ENCODE peak calls at places on chromosomes 4 and X, in eight cellular contexts. P, Q, U, N, V, R, H and Y are unnamed samples.

GRCh38 chrX:16386126-16386525 is 218.8 kb downstream of the MAGEB17 start:
- DNase-seq in V (no peak), H (no peak), U (peak), N (no peak), Q (no peak), R (no peak), P (no peak), Y (no peak)

GRCh38 chrX:6299724-6300123 is 71.1 kb upstream of the NLGN4X start:
- DNase-seq in H (no peak), P (no peak), R (no peak), U (no peak), N (no peak), V (no peak), Q (no peak), Y (no peak)

GRCh38 chr4:76116821-76117220 is 31.4 kb downstream of the NUP54 start:
- DNase-seq in Q (no peak), U (no peak), P (no peak), R (no peak), H (no peak), N (no peak), V (no peak), Y (no peak)

GRCh38 chr4:17967078-17967477 is 54.5 kb downstream of the LCORL start:
- DNase-seq in V (no peak), R (no peak), H (no peak), P (no peak), U (no peak), Q (no peak), N (no peak), Y (no peak)

GRCh38 chr4:137393043-137393442 is 139.3 kb downstream of the PCDH18 start:
- DNase-seq in H (no peak), R (no peak), P (no peak), N (no peak), U (peak), Q (peak), V (no peak), Y (no peak)

GRCh38 chrX:149043401-149043800 is 461.7 kb downstream of the IDS start:
- DNase-seq in Q (no peak), N (no peak), V (no peak), H (no peak), R (no peak), U (no peak), P (no peak), Y (no peak)

GRCh38 chrX:153886915-153887314 is 942 bp upstream of the L1CAM start:
- DNase-seq in H (no peak), P (no peak), V (no peak), Q (no peak), R (no peak), U (no peak), N (no peak), Y (peak)

GRCh38 chr4:6781113-6781512 is 1.4 kb upstream of the KIAA0232 start:
- DNase-seq in U (no peak), R (no peak), V (no peak), Q (no peak), H (no peak), N (no peak), P (no peak), Y (no peak)

GRCh38 chr4:34921391-34921790 is 1322.9 kb downstream of the ARAP2 start:
- DNase-seq in Q (no peak), V (no peak), P (no peak), U (no peak), H (no peak), N (no peak), R (no peak), Y (no peak)

GRCh38 chr4:88333741-88334405 is 44.8 kb upstream of the HERC6 start:
- DNase-seq in U (no peak), V (no peak), N (no peak), R (no peak), Q (peak), P (no peak), H (no peak), Y (no peak)

GRCh38 chr4:87093443-87094123 is 126.8 kb downstream of the KLHL8 start:
- DNase-seq in Q (no peak), U (peak), H (no peak), R (no peak), V (peak), N (peak), P (peak), Y (peak)

GRCh38 chrX:1165535-1166196 is 46.8 kb downstream of the CRLF2 start:
- DNase-seq in Q (no peak), N (no peak), H (no peak), P (no peak), V (no peak), U (no peak), R (no peak), Y (no peak)

GRCh38 chrX:65690057-65690855 is 22.8 kb downstream of the MSN start:
- DNase-seq in H (no peak), P (no peak), N (no peak), U (no peak), V (no peak), Q (no peak), R (no peak), Y (no peak)

GRCh38 chrX:119523664-119524184 is 41.5 kb downstream of the STEEP1 start:
- DNase-seq in R (no peak), Q (no peak), P (no peak), V (no peak), H (no peak), U (no peak), N (no peak), Y (no peak)

GRCh38 chrX:2484721-2485459 is 15.9 kb downstream of the DHRSX start:
- DNase-seq in Q (peak), N (no peak), R (no peak), U (no peak), V (no peak), P (no peak), H (no peak), Y (peak)

GRCh38 chrX:46837543-46838481 is 969 bp downstream of the RP2 start:
- DNase-seq in P (no peak), U (no peak), Q (no peak), H (no peak), N (no peak), V (peak), R (no peak), Y (no peak)

GRCh38 chr4:123862812-123863211 is 466.2 kb downstream of the SPRY1 start:
- DNase-seq in Q (no peak), P (no peak), V (no peak), R (no peak), N (no peak), U (no peak), H (no peak), Y (no peak)

GRCh38 chr4:178577933-178578332 is 1135.7 kb upstream of the AGA start:
- DNase-seq in V (peak), P (no peak), Q (no peak), U (peak), R (no peak), N (no peak), H (no peak), Y (no peak)

GRCh38 chr4:2811830-2812599 is 19.1 kb downstream of the SH3BP2 start:
- DNase-seq in R (peak), N (peak), P (peak), Q (peak), U (peak), V (peak), H (no peak), Y (peak)

GRCh38 chr4:66688674-66689073 is 856.6 kb downstream of the CENPC start:
- DNase-seq in H (no peak), R (no peak), V (peak), P (no peak), N (no peak), U (peak), Q (peak), Y (no peak)

GRCh38 chr4:173420324-173420752 is 21.4 kb upstream of the SCRG1 start:
- DNase-seq in U (peak), N (no peak), H (no peak), V (peak), Q (no peak), R (no peak), P (no peak), Y (no peak)

GRCh38 chr4:150960818-150961217 is 54.3 kb downstream of the LRBA start:
- DNase-seq in N (peak), V (peak), U (no peak), P (peak), R (no peak), H (no peak), Q (no peak), Y (peak)

GRCh38 chrX:1246816-1247215 is 21.8 kb upstream of the CSF2RA start:
- DNase-seq in N (peak), V (peak), P (peak), R (peak), Q (peak), H (peak), U (peak), Y (peak)

GRCh38 chr4:1604706-1605205 is 79.4 kb downstream of the FAM53A start:
- DNase-seq in N (no peak), V (no peak), Q (no peak), H (no peak), P (peak), R (no peak), U (peak), Y (no peak)

GRCh38 chr4:173074501-173074946 is 94.1 kb upstream of the GALNT7 start:
- DNase-seq in V (no peak), U (peak), N (peak), P (no peak), Q (peak), R (peak), H (no peak), Y (peak)

GRCh38 chr4:65538571-65538970 is 131.7 kb downstream of the EPHA5 start:
- DNase-seq in Q (no peak), N (no peak), V (no peak), H (no peak), U (no peak), P (no peak), R (no peak), Y (no peak)

GRCh38 chr4:119017634-119018033 is 118.0 kb upstream of the MYOZ2 start:
- DNase-seq in R (no peak), Q (no peak), N (no peak), U (no peak), V (no peak), P (no peak), H (no peak), Y (no peak)

GRCh38 chr4:8156617-8157016 is 2.0 kb downstream of the ABLIM2 start:
- DNase-seq in Q (no peak), R (no peak), U (no peak), H (no peak), N (no peak), V (no peak), P (no peak), Y (no peak)

GRCh38 chr4:153142700-153143438 is 61.4 kb upstream of the TRIM2 start:
- DNase-seq in U (peak), R (peak), V (peak), P (peak), H (peak), Q (peak), N (peak), Y (peak)

GRCh38 chr4:112736718-112737135 is 99.8 kb downstream of the LARP7 start:
- DNase-seq in Q (no peak), P (no peak), R (no peak), H (no peak), U (no peak), N (no peak), V (no peak), Y (no peak)

GRCh38 chrX:131778269-131779218 is 234.7 kb downstream of the OR13H1 start:
- DNase-seq in V (no peak), H (no peak), U (peak), P (no peak), R (peak), Q (peak), N (no peak), Y (no peak)